ENCODE peak calls at places on chromosomes 3 and 15, in eight cellular contexts. B, A, M, J, Y, E, F and O are unnamed samples.

GRCh38 chr3:45677045-45677436 is 12.2 kb upstream of the SACM1L start:
- DNase-seq in B (peak; percentile 80), A (no peak), M (peak; percentile 88), J (peak; percentile 92), Y (peak; percentile 87), E (no peak), F (no peak), O (no peak)

GRCh38 chr15:90225504-90226234 is 8.1 kb downstream of the CIB1 start:
- DNase-seq in B (no peak), A (no peak), M (no peak), J (no peak), Y (no peak), E (no peak), F (no peak), O (no peak)

GRCh38 chr3:65672071-65672470 is 366.6 kb downstream of the MAGI1 start:
- DNase-seq in B (no peak), A (no peak), M (no peak), J (no peak), Y (no peak), E (no peak), F (no peak), O (no peak)

GRCh38 chr3:132964267-132964666 is 73.9 kb upstream of the TMEM108 start:
- DNase-seq in B (no peak), A (no peak), M (no peak), J (no peak), Y (no peak), E (no peak), F (no peak), O (no peak)

GRCh38 chr15:96160269-96160668 is 170.2 kb upstream of the NR2F2 start:
- DNase-seq in B (no peak), A (peak; percentile 23), M (no peak), J (no peak), Y (peak; percentile 57), E (no peak), F (peak; percentile 52), O (peak; percentile 46)

GRCh38 chr3:58534592-58535494 is 2.1 kb downstream of the ACOX2 start:
- DNase-seq in B (no peak), A (no peak), M (no peak), J (no peak), Y (no peak), E (no peak), F (no peak), O (no peak)

GRCh38 chr3:28971156-28971555 is 309.7 kb upstream of the RBMS3 start:
- DNase-seq in B (no peak), A (no peak), M (no peak), J (no peak), Y (no peak), E (no peak), F (no peak), O (no peak)

GRCh38 chr15:63381301-63382192 is at the start of gene CA12:
- DNase-seq in B (peak; percentile 47), A (peak; percentile 86), M (peak; percentile 67), J (peak; percentile 76), Y (peak; percentile 56), E (no peak), F (peak; percentile 20), O (peak; percentile 80)

GRCh38 chr15:82543155-82543554 is 2.9 kb upstream of the RPS17 start:
- DNase-seq in B (no peak), A (no peak), M (no peak), J (no peak), Y (peak; percentile 85), E (no peak), F (no peak), O (no peak)

GRCh38 chr3:64291956-64292355 is 66.7 kb upstream of the PRICKLE2 start:
- DNase-seq in B (no peak), A (no peak), M (no peak), J (no peak), Y (peak; percentile 96), E (no peak), F (no peak), O (no peak)
- TF ChIP-seq CTCF in B (no peak), A (no peak), M (no peak), J (no peak), Y (no peak), E (no peak), F (no peak), O (no peak)

GRCh38 chr3:99780749-99781148 is 36.9 kb upstream of the CMSS1 start:
- DNase-seq in B (no peak), A (no peak), M (no peak), J (no peak), Y (no peak), E (no peak), F (no peak), O (no peak)

GRCh38 chr3:99777708-99778107 is 40.0 kb upstream of the CMSS1 start:
- DNase-seq in B (no peak), A (no peak), M (no peak), J (no peak), Y (no peak), E (no peak), F (no peak), O (no peak)

GRCh38 chr3:99774467-99774866 is 43.2 kb upstream of the CMSS1 start:
- DNase-seq in B (no peak), A (no peak), M (peak; percentile 95), J (peak; percentile 94), Y (peak; percentile 79), E (no peak), F (no peak), O (no peak)

GRCh38 chr3:99777210-99777549 is 40.5 kb upstream of the CMSS1 start:
- DNase-seq in B (no peak), A (no peak), M (no peak), J (no peak), Y (no peak), E (no peak), F (no peak), O (no peak)

GRCh38 chr3:99776516-99777209 is 41.0 kb upstream of the CMSS1 start:
- DNase-seq in B (no peak), A (no peak), M (peak; percentile 25), J (peak; percentile 32), Y (no peak), E (no peak), F (no peak), O (no peak)
- H3K4me3 ChIP-seq in B (no peak overlapping the region), A (no peak overlapping the region), M (no peak overlapping the region), J (no peak overlapping the region), Y (no peak overlapping the region), E (no peak overlapping the region), F (no peak overlapping the region), O (no peak overlapping the region)

DNA sequence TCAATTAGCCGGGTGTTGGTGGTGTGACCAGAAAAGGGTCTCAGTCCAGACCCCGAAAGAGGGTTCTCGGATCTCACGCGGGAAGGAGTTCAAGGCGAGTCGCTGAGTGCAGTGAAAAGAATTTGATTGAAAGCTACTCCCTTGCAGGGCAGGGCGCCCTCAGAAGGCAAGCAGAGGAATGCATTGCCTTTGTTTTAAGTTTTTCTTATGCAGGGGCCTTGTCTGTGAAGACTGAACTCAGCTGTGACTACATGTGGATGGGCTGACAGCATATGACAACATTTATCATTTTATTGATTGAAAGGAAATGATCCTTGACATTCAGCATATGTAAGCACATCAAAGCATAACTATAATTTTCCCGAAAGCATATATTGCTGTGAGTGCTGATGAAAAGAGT is 11.8 kb downstream of the CPN2 start:
- DNase-seq in B (no peak), A (no peak), M (no peak), J (no peak), Y (no peak), E (no peak), F (no peak), O (no peak)
- TF ChIP-seq CTCF in B (peak; percentile 21), A (no peak), M (peak; percentile 27), J (peak; percentile 19), Y (no peak), E (no peak), F (no peak), O (no peak)

DNA sequence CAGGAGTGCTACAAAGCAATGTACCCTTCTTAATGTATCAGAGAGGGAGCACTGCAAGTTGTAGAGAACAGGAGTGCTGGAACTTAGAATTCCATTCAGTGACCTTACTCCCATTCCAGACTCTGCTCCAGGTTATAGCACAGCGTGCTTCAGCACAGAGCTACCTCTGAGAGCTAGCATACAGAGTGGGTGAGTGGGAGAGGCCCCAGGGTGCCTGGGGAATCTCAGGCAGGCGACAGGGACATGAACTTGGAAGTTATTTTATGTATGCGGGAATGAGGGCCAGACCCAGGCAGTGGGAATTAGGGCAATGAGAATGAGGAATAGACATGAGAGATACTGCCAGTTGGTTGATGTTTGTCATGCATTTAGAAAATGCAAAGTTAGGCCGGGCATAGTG is 3.7 kb upstream of the KNG1 start:
- DNase-seq in B (no peak), A (no peak), M (no peak), J (no peak), Y (no peak), E (no peak), F (no peak), O (no peak)
- H3K4me3 ChIP-seq in B (no peak overlapping the region), A (no peak overlapping the region), M (no peak overlapping the region), J (no peak overlapping the region), Y (no peak overlapping the region), E (no peak overlapping the region), F (no peak overlapping the region), O (no peak overlapping the region)

DNA sequence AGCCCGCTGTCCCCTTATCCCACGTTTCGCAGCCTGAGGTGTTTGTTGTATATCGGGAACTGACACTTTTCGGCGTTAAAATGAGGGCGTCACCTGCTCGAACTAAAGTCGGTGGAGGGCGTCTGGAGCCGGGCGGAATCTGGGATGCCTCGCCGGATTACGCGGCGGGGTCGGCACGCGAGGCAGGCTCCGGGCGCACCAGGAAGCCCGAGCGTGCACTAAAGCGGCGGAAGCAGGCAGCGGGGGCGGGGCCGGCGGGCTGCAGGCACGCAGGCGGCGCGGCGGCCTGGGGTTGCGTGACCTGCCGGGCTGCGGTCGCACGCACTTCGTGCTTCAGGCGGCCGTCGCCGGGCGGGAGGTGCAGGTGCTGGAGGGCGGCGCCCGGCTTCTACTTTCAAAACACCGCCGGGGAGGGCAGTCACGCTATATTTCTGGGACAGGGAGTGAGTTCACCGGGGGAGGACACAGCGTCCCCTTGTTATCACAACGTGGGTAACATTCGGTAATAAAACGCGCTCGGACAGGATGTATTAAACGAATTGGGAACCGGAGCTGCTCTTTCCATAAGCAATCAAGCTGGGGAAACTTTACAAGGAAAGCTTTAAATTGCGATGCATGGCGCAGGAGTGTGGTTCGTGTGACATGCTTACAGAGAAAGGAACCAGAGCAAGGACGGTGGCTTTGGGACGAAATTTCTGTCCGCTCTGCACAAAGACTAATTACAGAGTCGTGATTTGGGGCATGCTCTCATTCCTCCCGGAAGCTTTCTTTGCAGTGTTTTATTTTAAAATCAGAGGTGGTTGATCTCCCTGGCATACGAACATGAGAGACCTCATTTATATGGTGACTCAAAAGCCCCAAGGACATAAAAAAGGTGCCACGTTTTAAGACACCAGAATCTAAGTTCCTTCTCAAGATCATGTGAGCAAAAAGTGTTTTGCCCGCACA is 9.1 kb upstream of the LEKR1 start:
- DNase-seq in B (peak; percentile 96), A (peak; percentile 88), M (peak; percentile 68), J (peak; percentile 76), Y (peak; percentile 59), E (peak; percentile 55), F (peak; percentile 87), O (peak; percentile 89)
- TF ChIP-seq CTCF in B (no peak), A (no peak), M (peak; percentile 24), J (no peak), Y (no peak), E (no peak), F (no peak), O (no peak)

DNA sequence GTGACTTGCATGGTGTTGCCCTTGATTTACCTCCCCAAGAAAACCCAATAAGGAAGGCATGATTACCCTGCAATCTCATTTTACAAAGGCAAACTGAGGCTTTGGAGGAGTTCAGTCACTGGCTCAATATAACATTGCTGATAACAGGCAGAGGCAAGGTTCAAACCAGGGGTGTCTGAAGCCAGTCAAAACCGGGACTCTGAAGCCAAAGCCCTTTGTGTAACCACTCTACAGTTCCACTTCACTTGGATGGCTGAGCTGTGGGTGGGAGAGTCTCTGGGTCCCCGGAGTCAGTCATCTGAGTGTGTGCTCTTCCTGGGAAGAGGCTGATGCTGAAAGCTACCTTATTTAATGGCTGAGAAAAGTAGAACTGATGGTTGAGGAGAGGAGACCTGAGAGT is 104.0 kb upstream of the BCL6 start:
- DNase-seq in B (no peak), A (no peak), M (no peak), J (no peak), Y (no peak), E (no peak), F (no peak), O (no peak)
- H3K4me3 ChIP-seq in B (no peak overlapping the region), A (no peak overlapping the region), M (no peak overlapping the region), J (no peak overlapping the region), Y (no peak overlapping the region), E (no peak overlapping the region), F (no peak overlapping the region), O (no peak overlapping the region)